ENCODE peak calls at places on chromosomes 4 and X, in seven cellular contexts. E is HCT116, I is SK-N-SH, S is GM12878, Y is K562, K is H1, H is Panc1. G is an unnamed sample.

GRCh38 chr4:77308843-77309242 is 151.8 kb downstream of the CCNG2 start:
- DNase-seq in E (peak), I (peak), S (no peak), Y (peak), K (no peak), H (no peak), G (peak)

GRCh38 chrX:17031827-17032226 is 85.4 kb downstream of the REPS2 start:
- DNase-seq in E (no peak), I (no peak), S (no peak), Y (no peak), K (no peak), H (no peak), G (no peak)

GRCh38 chrX:49701948-49702347 is 6.2 kb upstream of the PAGE1 start:
- DNase-seq in E (no peak), I (peak), S (no peak), Y (no peak), K (no peak), H (no peak), G (no peak)

GRCh38 chr4:169659736-169660670 is 39.6 kb downstream of the CLCN3 start:
- DNase-seq in E (peak), I (peak), S (peak), Y (peak), K (no peak), H (peak), G (peak)

GRCh38 chr4:73816814-73817213 is 19.7 kb upstream of the CXCL6 start:
- DNase-seq in E (no peak), I (no peak), S (no peak), Y (no peak), K (no peak), H (no peak), G (no peak)

GRCh38 chr4:121656269-121656641 is 40.5 kb downstream of the ANXA5 start:
- DNase-seq in E (peak), I (peak), S (peak), Y (peak), K (no peak), H (peak), G (peak)

GRCh38 chrX:8429692-8430249 is 34.9 kb upstream of the VCX3B start:
- DNase-seq in E (no peak), I (no peak), S (no peak), Y (no peak), K (no peak), H (no peak), G (no peak)

GRCh38 chr4:71906096-71906495 is 122.2 kb upstream of the GC start:
- DNase-seq in E (no peak), I (no peak), S (no peak), Y (no peak), K (no peak), H (no peak), G (no peak)

GRCh38 chrX:130594453-130594916 is 192.7 kb downstream of the RBMX2 start:
- DNase-seq in E (no peak), I (peak), S (no peak), Y (peak), K (no peak), H (no peak), G (no peak)

GRCh38 chrX:70175338-70175737 is 1.9 kb upstream of the DGAT2L6 start:
- DNase-seq in E (no peak), I (no peak), S (peak), Y (no peak), K (no peak), H (no peak), G (no peak)

GRCh38 chrX:154322890-154323289 is 27.3 kb downstream of the TKTL1 start:
- DNase-seq in E (no peak), I (no peak), S (no peak), Y (no peak), K (no peak), H (no peak), G (no peak)

GRCh38 chr4:105952596-105952995 is 57.3 kb downstream of the NPNT start:
- DNase-seq in E (no peak), I (no peak), S (no peak), Y (no peak), K (no peak), H (no peak), G (no peak)

GRCh38 chrX:17007134-17007768 is 60.8 kb downstream of the REPS2 start:
- DNase-seq in E (no peak), I (peak), S (no peak), Y (peak), K (no peak), H (no peak), G (peak)

GRCh38 chr4:139768913-139769312 is 103.3 kb downstream of the MGST2 start:
- DNase-seq in E (no peak), I (no peak), S (no peak), Y (peak), K (peak), H (no peak), G (peak)

GRCh38 chr4:6095023-6095817 is 77.0 kb upstream of the C4orf50 start:
- DNase-seq in E (no peak), I (no peak), S (no peak), Y (no peak), K (no peak), H (peak), G (no peak)

GRCh38 chrX:22134681-22135080 is 102.6 kb downstream of the PHEX start:
- DNase-seq in E (no peak), I (peak), S (no peak), Y (no peak), K (no peak), H (no peak), G (peak)

GRCh38 chr4:146134761-146135160 is 40.8 kb upstream of the LSM6 start:
- DNase-seq in E (no peak), I (peak), S (no peak), Y (no peak), K (no peak), H (no peak), G (no peak)

GRCh38 chr4:26701095-26701494 is 117.2 kb downstream of the TBC1D19 start:
- DNase-seq in E (no peak), I (no peak), S (no peak), Y (no peak), K (no peak), H (no peak), G (no peak)

GRCh38 chrX:76202471-76202870 is 29.6 kb downstream of the PBDC1 start:
- DNase-seq in E (no peak), I (no peak), S (no peak), Y (no peak), K (no peak), H (no peak), G (no peak)

GRCh38 chr4:3716034-3716875 is 49.9 kb upstream of the ADRA2C start:
- DNase-seq in E (no peak), I (no peak), S (no peak), Y (no peak), K (no peak), H (no peak), G (no peak)

GRCh38 chrX:103663921-103664320 is 22.6 kb downstream of the MORF4L2 start:
- DNase-seq in E (no peak), I (no peak), S (no peak), Y (no peak), K (no peak), H (no peak), G (no peak)

GRCh38 chrX:47200385-47201150 is 6.9 kb downstream of the UBA1 start:
- DNase-seq in E (no peak), I (no peak), S (no peak), Y (no peak), K (no peak), H (peak), G (peak)

GRCh38 chr4:99722662-99723061 is 65.0 kb upstream of the C4orf54 start:
- DNase-seq in E (no peak), I (no peak), S (no peak), Y (no peak), K (no peak), H (no peak), G (no peak)

GRCh38 chr4:99720206-99720605 is 62.6 kb upstream of the C4orf54 start:
- DNase-seq in E (no peak), I (no peak), S (no peak), Y (no peak), K (no peak), H (no peak), G (no peak)

GRCh38 chr4:99723555-99724450 is 66.2 kb upstream of the C4orf54 start:
- DNase-seq in E (peak), I (peak), S (no peak), Y (peak), K (no peak), H (no peak), G (peak)

GRCh38 chr4:99722006-99722405 is 64.4 kb upstream of the C4orf54 start:
- DNase-seq in E (no peak), I (no peak), S (no peak), Y (no peak), K (no peak), H (no peak), G (no peak)
- TF ChIP-seq SIN3A in E (no peak), I (no peak), S (no peak), Y (no peak), K (no peak), H (no peak), G (no peak)

GRCh38 chr4:22071749-22072148 is 123.2 kb upstream of the KCNIP4 start:
- DNase-seq in E (no peak), I (no peak), S (no peak), Y (no peak), K (no peak), H (no peak), G (no peak)
- TF ChIP-seq SIN3A in E (no peak), I (no peak), S (no peak), Y (no peak), K (no peak), H (no peak), G (no peak)

DNA sequence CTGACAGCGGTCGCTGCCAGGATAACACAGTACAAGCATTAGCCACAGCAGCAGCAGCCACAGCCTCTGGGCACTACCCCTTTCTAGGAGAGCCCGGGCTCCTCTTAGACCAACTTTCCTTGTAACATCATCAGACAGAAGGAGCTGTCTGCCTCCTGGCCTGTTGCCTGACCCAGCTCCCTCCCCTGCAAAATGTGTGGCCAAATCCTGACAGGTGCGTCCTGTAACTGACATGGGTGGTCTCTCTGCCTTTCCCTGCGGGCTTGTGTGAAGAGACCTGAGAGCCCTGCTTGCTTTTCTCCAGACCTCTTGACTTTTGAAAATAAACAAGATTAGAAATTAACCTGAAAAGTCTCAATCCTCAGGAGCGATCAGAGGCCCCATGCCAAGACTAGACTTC is 824.9 kb downstream of the RAPGEF2 start:
- DNase-seq in E (no peak), I (no peak), S (no peak), Y (no peak), K (no peak), H (no peak), G (no peak)
- TF ChIP-seq SIN3A in E (no peak), I (no peak), S (no peak), Y (no peak), K (no peak), H (no peak), G (no peak)

GRCh38 chr4:186954506-186954905 is 230.8 kb upstream of the FAT1 start:
- DNase-seq in E (no peak), I (no peak), S (no peak), Y (no peak), K (no peak), H (no peak), G (no peak)

GRCh38 chr4:186953601-186954260 is 230.1 kb upstream of the FAT1 start:
- DNase-seq in E (no peak), I (no peak), S (no peak), Y (no peak), K (no peak), H (no peak), G (no peak)

GRCh38 chr4:186958951-186959350 is 235.3 kb upstream of the FAT1 start:
- DNase-seq in E (no peak), I (no peak), S (no peak), Y (no peak), K (no peak), H (no peak), G (no peak)

GRCh38 chr4:186954956-186955355 is 231.3 kb upstream of the FAT1 start:
- DNase-seq in E (no peak), I (no peak), S (no peak), Y (no peak), K (no peak), H (no peak), G (no peak)

GRCh38 chr4:186957952-186958555 is 234.4 kb upstream of the FAT1 start:
- DNase-seq in E (no peak), I (no peak), S (no peak), Y (no peak), K (no peak), H (no peak), G (no peak)
- TF ChIP-seq SIN3A in E (no peak), I (no peak), S (no peak), Y (no peak), K (no peak), H (no peak), G (no peak)

DNA sequence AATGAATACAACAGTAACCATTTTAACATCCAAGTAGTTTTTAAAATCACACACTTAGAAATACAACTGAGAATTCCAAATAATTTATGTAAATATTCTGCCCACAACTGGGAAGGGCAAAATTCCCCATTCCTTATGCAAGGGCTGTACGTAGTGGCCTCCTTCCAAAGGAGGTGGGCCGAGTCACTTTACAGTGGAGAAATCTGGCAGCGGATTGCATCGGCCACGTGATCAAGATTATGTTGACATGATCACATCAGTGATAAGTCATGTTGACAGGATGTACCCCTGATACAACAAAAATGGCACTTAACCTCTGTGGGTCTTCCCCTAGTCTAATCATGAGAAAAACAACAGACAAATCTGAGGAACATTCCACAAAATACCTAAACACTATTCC is 100.9 kb downstream of the TSPAN5 start:
- DNase-seq in E (peak), I (no peak), S (no peak), Y (no peak), K (no peak), H (no peak), G (no peak)
- TF ChIP-seq SIN3A in E (no peak), I (no peak), S (no peak), Y (no peak), K (no peak), H (no peak), G (no peak)

GRCh38 chr4:140857111-140857510 is 100.9 kb upstream of the TBC1D9 start:
- DNase-seq in E (peak), I (no peak), S (no peak), Y (no peak), K (no peak), H (no peak), G (no peak)
- TF ChIP-seq SIN3A in E (no peak), I (no peak), S (no peak), Y (no peak), K (no peak), H (no peak), G (no peak)

DNA sequence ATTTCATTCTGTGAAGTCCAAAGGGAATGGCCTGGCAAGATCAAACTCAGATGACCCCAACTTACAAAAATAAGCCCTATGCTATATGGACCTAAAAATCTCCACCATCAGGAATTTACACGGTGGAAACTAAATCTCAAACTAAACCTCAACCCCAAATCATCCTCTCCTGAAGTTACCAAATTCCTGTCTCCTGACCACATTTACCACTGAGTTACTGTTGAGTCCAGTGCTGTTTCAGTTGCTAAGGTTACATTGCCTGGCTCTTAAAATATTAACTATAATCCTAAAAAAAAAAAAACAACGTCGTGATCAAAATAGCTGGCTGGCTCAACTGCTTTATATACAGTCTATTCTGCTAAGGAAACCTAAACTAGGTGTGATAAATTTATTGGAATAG is 315.2 kb upstream of the SLIT2 start:
- DNase-seq in E (no peak), I (no peak), S (no peak), Y (no peak), K (no peak), H (no peak), G (no peak)
- TF ChIP-seq SIN3A in E (no peak), I (no peak), S (no peak), Y (no peak), K (no peak), H (no peak), G (no peak)

GRCh38 chr4:147707892-147708672 is 23.8 kb upstream of the ARHGAP10 start:
- DNase-seq in E (peak), I (peak), S (no peak), Y (peak), K (peak), H (peak), G (peak)
- TF ChIP-seq SIN3A in E (no peak), I (no peak), S (no peak), Y (no peak), K (no peak), H (no peak), G (no peak)

GRCh38 chr4:37627263-37627662 is 58.9 kb downstream of the RELL1 start:
- DNase-seq in E (no peak), I (no peak), S (no peak), Y (no peak), K (no peak), H (no peak), G (no peak)

GRCh38 chr4:37629713-37630112 is 56.5 kb downstream of the RELL1 start:
- DNase-seq in E (no peak), I (no peak), S (no peak), Y (no peak), K (no peak), H (no peak), G (no peak)

GRCh38 chr4:37631551-37631950 is 54.6 kb downstream of the RELL1 start:
- DNase-seq in E (no peak), I (no peak), S (no peak), Y (no peak), K (no peak), H (no peak), G (no peak)

GRCh38 chr4:37625499-37625898 is 60.7 kb downstream of the RELL1 start:
- DNase-seq in E (no peak), I (no peak), S (no peak), Y (no peak), K (no peak), H (no peak), G (no peak)

DNA sequence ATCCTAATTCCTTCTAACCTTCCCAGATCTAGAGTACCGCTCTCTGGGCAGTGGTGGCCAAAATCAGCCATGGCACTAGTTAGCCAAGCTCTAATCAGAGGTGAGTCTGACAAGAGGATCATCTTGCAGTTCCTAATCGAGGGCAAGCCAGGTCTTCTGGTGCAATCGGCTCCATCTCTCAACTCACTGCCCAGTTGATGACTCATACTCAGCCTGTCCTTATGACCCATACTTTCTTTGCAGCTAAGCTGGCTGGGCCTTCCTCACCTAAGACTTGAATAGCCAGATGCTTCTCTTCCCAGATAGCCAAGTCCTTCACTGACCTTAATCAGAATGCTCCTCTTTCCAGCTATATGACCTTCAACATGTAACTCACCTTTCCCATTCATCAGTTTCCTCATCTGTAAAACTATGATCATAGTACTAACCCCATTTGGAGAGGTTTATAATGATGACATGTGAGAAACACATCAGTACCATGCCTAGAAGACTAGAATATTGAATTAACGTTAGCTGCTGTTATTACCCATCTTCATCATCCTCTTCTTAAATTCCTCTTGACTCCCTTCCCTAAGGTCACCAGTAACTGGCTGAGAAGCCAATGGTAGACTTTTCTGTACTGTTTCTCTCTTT is 57.1 kb downstream of the RELL1 start:
- DNase-seq in E (peak), I (no peak), S (no peak), Y (peak), K (no peak), H (no peak), G (no peak)
- TF ChIP-seq SIN3A in E (peak), I (no peak), S (no peak), Y (no peak), K (no peak), H (no peak), G (no peak)

DNA sequence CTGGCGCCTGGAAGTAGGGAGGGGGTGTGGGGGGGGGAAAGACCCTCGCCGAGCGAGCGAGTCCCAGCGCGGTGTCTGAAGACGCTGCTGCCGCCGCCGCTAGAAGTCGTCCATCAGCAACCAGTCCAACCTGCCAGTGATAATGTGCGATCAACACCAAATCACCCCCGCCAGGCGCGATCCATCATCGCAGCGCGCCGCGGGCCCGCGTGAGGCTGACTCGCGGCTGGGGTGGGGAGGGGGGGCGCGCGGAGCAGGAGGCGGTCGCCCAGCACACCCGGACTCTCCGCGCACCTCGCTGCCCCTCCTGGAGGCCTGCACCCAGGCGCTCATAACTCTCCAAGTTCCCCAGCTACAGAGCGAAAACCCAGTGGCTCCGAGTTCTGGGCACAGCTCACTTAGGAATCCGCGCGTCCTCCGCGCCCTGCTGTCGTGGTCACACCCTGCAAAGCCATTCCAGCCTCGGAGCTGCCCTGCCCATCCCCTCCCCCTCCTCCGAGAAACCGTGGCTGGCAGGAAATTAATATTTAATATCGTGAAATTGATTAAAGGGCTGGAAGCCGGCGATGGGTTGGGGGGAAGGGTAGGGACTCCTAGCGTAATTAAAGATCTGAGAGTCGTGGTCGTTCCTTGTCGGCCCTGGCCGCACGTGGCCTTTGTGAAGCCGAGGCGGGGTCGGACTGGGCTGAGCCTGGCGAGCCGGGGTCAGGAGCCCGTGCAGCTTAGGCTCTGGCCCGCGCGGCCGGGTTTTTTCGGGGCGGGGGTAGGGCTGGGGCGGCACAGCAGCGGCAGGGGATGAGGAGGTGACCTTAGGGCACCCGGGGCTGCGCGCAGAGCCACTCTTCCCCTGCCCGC is 58.1 kb upstream of the BCOR start:
- DNase-seq in E (no peak), I (peak), S (no peak), Y (peak), K (peak), H (no peak), G (no peak)
- TF ChIP-seq SIN3A in E (no peak), I (no peak), S (no peak), Y (no peak), K (no peak), H (no peak), G (no peak)

G was measured in HepG2.